ENCODE peak calls at places on chromosomes 13 and 19, in five cellular contexts. E is amniotic stem cell; S is M059J; V is stimulated activated CD4-positive, alpha-beta T cell treated with anti-CD3 and anti-CD28 coated beads, Interleukin-1b, Interleukin-23, amount 100 ng/mL, for 4 hours; K is GM04504. O is an unnamed sample.

GRCh38 chr19:6424190-6424938 is at the start of gene KHSRP:
- DNase-seq in K (no peak), E (no peak), V (peak), S (no peak), O (peak)

GRCh38 chr13:90453342-90453741 is 894.1 kb upstream of the MIR17HG start:
- DNase-seq in S (no peak), K (no peak), E (no peak), V (no peak), O (no peak)

GRCh38 chr19:43765109-43765876 is 10.5 kb upstream of the SMG9 start:
- DNase-seq in E (peak), V (peak), K (peak), S (peak), O (peak)

GRCh38 chr19:29672933-29673336 is 7.7 kb downstream of the PLEKHF1 start:
- DNase-seq in E (no peak), K (no peak), S (no peak), V (peak), O (no peak)

GRCh38 chr13:100610399-100611347 is 22.1 kb upstream of the GGACT start:
- DNase-seq in E (no peak), V (no peak), K (no peak), S (no peak), O (no peak)

GRCh38 chr19:1236566-1236965 is 1.2 kb downstream of the CBARP start:
- DNase-seq in E (no peak), K (no peak), V (no peak), S (no peak), O (no peak)

GRCh38 chr13:62702502-62702901 is 1286.9 kb upstream of the PCDH20 start:
- DNase-seq in V (no peak), K (no peak), S (no peak), E (no peak), O (no peak)

GRCh38 chr19:19538077-19538764 is at the start of gene CILP2:
- DNase-seq in S (no peak), K (no peak), E (no peak), V (no peak), O (no peak)

GRCh38 chr19:38737921-38738731 is 6.1 kb downstream of the CAPN12 start:
- DNase-seq in K (no peak), S (no peak), V (no peak), E (no peak), O (no peak)

GRCh38 chr13:43431279-43431678 is 355.5 kb downstream of the ENOX1 start:
- DNase-seq in K (no peak), S (no peak), V (no peak), E (no peak), O (no peak)